ENCODE peak calls at places on chromosomes 4 and X, in ten cellular contexts. N, B, E, K, T, L, C, F, G and Y are unnamed samples.

GRCh38 chr4:151887151-151887815 is 126.5 kb upstream of the GATB start:
- DNase-seq in N (peak; percentile 60), B (no peak), E (no peak), K (no peak), T (no peak), L (no peak), C (no peak), F (peak; percentile 47), G (no peak), Y (no peak)

GRCh38 chr4:51853027-51853682 is 10.2 kb downstream of the DCUN1D4 start:
- DNase-seq in N (no peak), B (no peak), E (no peak), K (no peak), T (no peak), L (no peak), C (no peak), F (peak; percentile 35), G (no peak), Y (no peak)

GRCh38 chrX:43958529-43958928 is 14.7 kb downstream of the NDP start:
- DNase-seq in N (peak; percentile 69), B (peak; percentile 85), E (peak; percentile 53), K (peak; percentile 5), T (no peak), L (peak; percentile 27), C (no peak), F (peak; percentile 86), G (no peak), Y (peak; percentile 40)

GRCh38 chrX:96791559-96791958 is 92.1 kb upstream of the RPA4 start:
- DNase-seq in N (no peak), B (no peak), E (no peak), K (no peak), T (no peak), L (no peak), C (no peak), F (no peak), G (no peak), Y (no peak)

GRCh38 chr4:162115323-162115722 is 48.5 kb downstream of the FSTL5 start:
- DNase-seq in N (no peak), B (no peak), E (no peak), K (no peak), T (no peak), L (no peak), C (no peak), F (no peak), G (no peak), Y (no peak)

GRCh38 chr4:156378053-156378665 is 424.5 kb upstream of the CTSO start:
- DNase-seq in N (peak; percentile 57), B (no peak), E (peak; percentile 15), K (no peak), T (peak; percentile 26), L (peak; percentile 33), C (no peak), F (peak; percentile 19), G (no peak), Y (peak; percentile 1)

GRCh38 chr4:177907736-177908424 is 465.6 kb upstream of the AGA start:
- DNase-seq in N (peak; percentile 0), B (no peak), E (no peak), K (no peak), T (no peak), L (peak; percentile 4), C (no peak), F (no peak), G (no peak), Y (no peak)

GRCh38 chr4:5891563-5892320 is 1.1 kb downstream of the CRMP1 start:
- DNase-seq in N (no peak), B (no peak), E (no peak), K (no peak), T (no peak), L (no peak), C (no peak), F (no peak), G (no peak), Y (no peak)

GRCh38 chrX:39592776-39593175 is 505.0 kb downstream of the BCOR start:
- DNase-seq in N (peak; percentile 22), B (peak; percentile 17), E (no peak), K (no peak), T (no peak), L (no peak), C (no peak), F (peak; percentile 10), G (no peak), Y (no peak)

GRCh38 chr4:142846105-142846728 is at the start of gene INPP4B:
- DNase-seq in N (peak; percentile 29), B (peak; percentile 46), E (peak; percentile 9), K (peak; percentile 2), T (peak; percentile 48), L (peak; percentile 57), C (no peak), F (peak; percentile 79), G (peak; percentile 10), Y (no peak)

GRCh38 chrX:47658301-47658683 is 688 bp downstream of the UXT start:
- DNase-seq in N (no peak), B (no peak), E (no peak), K (no peak), T (no peak), L (no peak), C (no peak), F (no peak), G (no peak), Y (no peak)

GRCh38 chr4:181968371-181968770 is 274.8 kb upstream of the TENM3 start:
- DNase-seq in N (no peak), B (no peak), E (no peak), K (no peak), T (no peak), L (no peak), C (no peak), F (peak; percentile 55), G (no peak), Y (no peak)

GRCh38 chr4:164892018-164892417 is 15.0 kb downstream of the APELA start:
- DNase-seq in N (no peak), B (no peak), E (no peak), K (no peak), T (no peak), L (no peak), C (no peak), F (no peak), G (no peak), Y (peak; percentile 8)

GRCh38 chr4:859496-859895 is 33.6 kb upstream of the CPLX1 start:
- DNase-seq in N (no peak), B (no peak), E (no peak), K (no peak), T (no peak), L (no peak), C (no peak), F (no peak), G (no peak), Y (no peak)

GRCh38 chrX:112760697-112761096 is 79.9 kb downstream of the AMOT start:
- DNase-seq in N (no peak), B (no peak), E (no peak), K (no peak), T (no peak), L (no peak), C (no peak), F (peak; percentile 4), G (no peak), Y (peak; percentile 18)

GRCh38 chr4:11293866-11294265 is 134.8 kb downstream of the HS3ST1 start:
- DNase-seq in N (no peak), B (no peak), E (no peak), K (no peak), T (no peak), L (no peak), C (no peak), F (no peak), G (no peak), Y (no peak)

GRCh38 chr4:185238750-185239149 is 29.4 kb downstream of the SNX25 start:
- DNase-seq in N (no peak), B (peak; percentile 44), E (no peak), K (no peak), T (no peak), L (no peak), C (no peak), F (no peak), G (no peak), Y (no peak)

GRCh38 chrX:111568356-111568755 is 56.9 kb downstream of the SERTM2 start:
- DNase-seq in N (no peak), B (no peak), E (peak; percentile 9), K (no peak), T (peak; percentile 18), L (peak; percentile 4), C (no peak), F (peak; percentile 11), G (no peak), Y (no peak)

GRCh38 chrX:21758488-21758887 is 572 bp upstream of the SMPX start:
- DNase-seq in N (no peak), B (no peak), E (no peak), K (no peak), T (no peak), L (no peak), C (no peak), F (no peak), G (no peak), Y (no peak)

GRCh38 chrX:1507511-1508463 is 29.2 kb downstream of the P2RY8 start:
- DNase-seq in N (no peak), B (no peak), E (peak; percentile 2), K (no peak), T (no peak), L (no peak), C (no peak), F (no peak), G (no peak), Y (no peak)

GRCh38 chr4:5734841-5735240 is 23.8 kb downstream of the EVC start:
- DNase-seq in N (no peak), B (no peak), E (no peak), K (no peak), T (no peak), L (no peak), C (no peak), F (no peak), G (no peak), Y (no peak)

GRCh38 chrX:112761239-112762207 is 79.1 kb downstream of the AMOT start:
- DNase-seq in N (no peak), B (no peak), E (peak; percentile 18), K (peak; percentile 33), T (no peak), L (no peak), C (no peak), F (no peak), G (no peak), Y (peak; percentile 55)

GRCh38 chr4:25810815-25811690 is 51.7 kb downstream of the SEL1L3 start:
- DNase-seq in N (no peak), B (no peak), E (no peak), K (no peak), T (no peak), L (no peak), C (no peak), F (no peak), G (no peak), Y (no peak)

GRCh38 chrX:151153086-151153485 is 23.3 kb upstream of the GPR50 start:
- DNase-seq in N (peak; percentile 64), B (no peak), E (no peak), K (no peak), T (peak; percentile 63), L (peak; percentile 5), C (no peak), F (peak; percentile 69), G (no peak), Y (no peak)

GRCh38 chrX:6049132-6049531 is 179.5 kb downstream of the NLGN4X start:
- DNase-seq in N (no peak), B (no peak), E (no peak), K (no peak), T (no peak), L (no peak), C (no peak), F (no peak), G (no peak), Y (no peak)

GRCh38 chr4:176584031-176584430 is 208.7 kb downstream of the VEGFC start:
- DNase-seq in N (no peak), B (no peak), E (no peak), K (no peak), T (no peak), L (no peak), C (no peak), F (no peak), G (no peak), Y (no peak)

GRCh38 chr4:113574636-113575103 is 186.9 kb downstream of the CAMK2D start:
- DNase-seq in N (no peak), B (peak; percentile 61), E (no peak), K (no peak), T (no peak), L (no peak), C (no peak), F (peak; percentile 87), G (no peak), Y (peak; percentile 31)

GRCh38 chrX:125713633-125714032 is 394.0 kb downstream of the TEX13C start:
- DNase-seq in N (no peak), B (no peak), E (no peak), K (no peak), T (no peak), L (no peak), C (no peak), F (no peak), G (no peak), Y (no peak)